ENCODE peak calls at places on chromosomes 3 and 15, in seven cellular contexts. B is MM.1S, K is endothelial cell of umbilical vein, Y is K562, E is PC-3, U is H1, H is hepatocyte. R is an unnamed sample.

GRCh38 chr3:148648685-148649352 is 48.9 kb upstream of the AGTR1 start:
- DNase-seq in U (no peak), E (no peak), Y (no peak), K (no peak), H (no peak), B (no peak), R (no peak)

GRCh38 chr3:165522371-165522770 is 314.9 kb downstream of the BCHE start:
- DNase-seq in Y (no peak), K (no peak), B (no peak), U (no peak), H (no peak), E (no peak), R (no peak)

GRCh38 chr15:41583795-41584194 is 24.8 kb downstream of the TYRO3 start:
- DNase-seq in E (no peak), U (no peak), H (no peak), K (no peak), B (peak; percentile 86), Y (no peak), R (no peak)

GRCh38 chr3:139677341-139678155 is at the start of gene NMNAT3:
- DNase-seq in K (peak; percentile 62), H (peak; percentile 95), E (peak; percentile 68), B (peak; percentile 97), U (peak; percentile 91), Y (peak; percentile 98), R (no peak)

GRCh38 chr15:25134546-25134945 is 179.8 kb downstream of the SNRPN start:
- DNase-seq in H (peak; percentile 20), E (no peak), B (no peak), U (no peak), K (peak; percentile 5), Y (no peak), R (no peak)

GRCh38 chr15:35182841-35183479 is 97.9 kb upstream of the NANOGP8 start:
- DNase-seq in Y (no peak), B (peak; percentile 63), H (no peak), U (peak; percentile 75), E (no peak), K (no peak), R (no peak)

GRCh38 chr3:159252772-159253384 is 451.0 kb downstream of the MFSD1 start:
- DNase-seq in Y (peak; percentile 46), K (peak; percentile 80), U (no peak), H (peak; percentile 41), E (peak; percentile 79), B (peak; percentile 80), R (peak; percentile 35)

GRCh38 chr3:106215047-106215446 is 346.2 kb upstream of the CBLB start:
- DNase-seq in B (no peak), U (no peak), E (no peak), H (no peak), Y (no peak), K (no peak), R (peak; percentile 9)

GRCh38 chr3:126194713-126195305 is 14.4 kb upstream of the ALDH1L1 start:
- DNase-seq in Y (no peak), H (no peak), E (peak; percentile 16), B (no peak), U (no peak), K (no peak), R (no peak)

GRCh38 chr3:174540081-174540480 is 319.1 kb upstream of the NAALADL2 start:
- DNase-seq in H (no peak), B (peak; percentile 76), U (no peak), Y (no peak), E (no peak), K (no peak), R (no peak)

GRCh38 chr3:65436580-65436979 is 602.1 kb downstream of the MAGI1 start:
- DNase-seq in E (peak; percentile 11), K (peak; percentile 26), B (peak; percentile 10), H (peak; percentile 15), Y (no peak), U (no peak), R (no peak)

GRCh38 chr3:197302696-197303341 is 4.4 kb upstream of the DLG1 start:
- DNase-seq in E (peak; percentile 39), B (no peak), H (peak; percentile 13), U (no peak), K (no peak), Y (no peak), R (no peak)

GRCh38 chr15:90595760-90596155 is 66.0 kb downstream of the CRTC3 start:
- DNase-seq in U (no peak), H (no peak), B (no peak), E (no peak), Y (no peak), K (no peak), R (no peak)

GRCh38 chr3:126551066-126551838 is 7.5 kb downstream of the C3orf22 start:
- DNase-seq in K (no peak), Y (no peak), E (no peak), U (no peak), H (no peak), B (no peak), R (peak; percentile 1)

GRCh38 chr3:5021571-5022092 is 42.4 kb downstream of the BHLHE40 start:
- DNase-seq in E (peak; percentile 96), K (peak; percentile 62), Y (no peak), U (no peak), H (no peak), B (no peak), R (no peak)

DNA sequence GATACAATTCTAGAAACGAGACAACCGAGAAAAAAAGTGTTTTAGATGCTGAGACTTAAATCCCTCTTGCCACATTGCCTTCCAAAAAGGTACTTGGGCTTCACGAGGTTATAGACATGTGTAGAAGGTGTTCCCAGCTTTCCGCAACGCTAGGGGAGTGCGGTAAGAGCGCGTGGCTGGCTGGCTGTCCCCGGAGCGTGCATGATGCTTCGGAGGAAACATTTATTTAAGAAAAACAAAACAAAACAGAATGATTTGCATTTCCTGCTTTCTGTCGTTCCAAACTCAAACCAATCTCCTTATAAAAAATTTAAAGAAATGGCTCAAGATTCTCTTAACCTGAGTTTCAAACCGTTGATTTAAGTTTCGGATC is 841 bp downstream of the SLC6A20 start:
- DNase-seq in H (no peak), K (peak; percentile 12), U (peak; percentile 41), E (no peak), Y (no peak), B (no peak), R (no peak)
- TF ChIP-seq EZH2 in H (peak; percentile 63), K (no peak), U (no peak), E (no peak), Y (no peak), B (no peak), R (no peak)

GRCh38 chr15:77624868-77625267 is 7.8 kb downstream of the LINGO1 start:
- DNase-seq in H (no peak), Y (peak; percentile 51), B (no peak), E (no peak), K (no peak), U (no peak), R (no peak)

GRCh38 chr15:77622212-77622941 is 10.3 kb downstream of the LINGO1 start:
- DNase-seq in Y (peak; percentile 67), U (no peak), H (peak; percentile 41), E (no peak), K (no peak), B (no peak), R (no peak)

GRCh38 chr15:77621847-77622211 is 10.9 kb downstream of the LINGO1 start:
- DNase-seq in K (no peak), U (no peak), H (no peak), B (no peak), E (no peak), Y (no peak), R (no peak)

GRCh38 chr15:77623878-77624524 is 8.7 kb downstream of the LINGO1 start:
- DNase-seq in H (no peak), B (no peak), Y (no peak), K (no peak), E (no peak), U (no peak), R (no peak)

DNA sequence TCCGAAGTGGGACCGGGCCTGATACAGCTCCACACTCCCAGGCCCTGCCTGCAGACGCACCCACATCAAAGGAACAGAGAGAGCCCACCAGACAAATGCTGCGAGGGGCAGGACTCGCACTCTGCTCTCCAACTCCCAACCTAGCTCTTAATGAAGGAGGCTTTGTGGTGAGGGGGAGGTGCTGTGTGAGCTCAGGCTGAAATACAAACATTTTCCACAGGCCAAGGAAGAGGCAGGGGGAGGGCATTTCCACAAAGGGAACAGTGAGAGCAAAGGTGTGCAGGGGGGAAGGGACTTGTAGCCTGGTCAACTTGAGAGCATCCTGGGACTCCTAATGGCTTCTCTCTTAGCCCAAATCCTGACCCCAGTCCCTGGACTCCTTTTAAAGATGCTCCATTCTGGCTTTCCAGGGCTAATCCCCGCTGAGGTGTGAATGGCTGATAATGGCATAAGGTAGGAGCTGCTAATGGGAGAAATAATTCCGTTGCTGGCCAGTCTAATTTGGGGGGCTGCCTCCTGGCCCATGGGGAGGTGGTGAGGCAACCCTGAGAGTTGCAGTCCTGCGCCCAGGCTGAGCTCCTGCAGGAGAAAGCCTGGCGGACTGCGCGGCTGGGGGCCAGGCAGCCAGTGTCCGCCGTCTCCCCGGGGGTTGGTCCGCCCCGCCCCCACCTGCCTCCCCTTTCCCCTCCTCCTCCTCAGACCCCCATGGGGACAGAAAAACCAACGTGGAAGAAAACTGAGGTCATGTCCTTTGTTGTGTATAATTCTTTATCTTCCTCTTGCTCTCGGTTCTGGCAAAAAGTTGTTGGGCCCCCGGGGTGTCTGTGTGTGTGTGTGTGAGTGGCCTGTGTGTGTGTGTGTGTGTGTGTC is 9.5 kb downstream of the LINGO1 start:
- DNase-seq in U (no peak), H (peak; percentile 49), K (no peak), E (no peak), Y (peak; percentile 41), B (no peak), R (no peak)
- H2AFZ ChIP-seq in U (no peak overlapping the region), H (no peak overlapping the region), K (no peak overlapping the region), E (no peak overlapping the region), Y (peak overlapping the region; percentile 89), B (no peak overlapping the region), R (no peak overlapping the region)

GRCh38 chr3:52322466-52322865 is 6.3 kb downstream of the DNAH1 start:
- DNase-seq in H (no peak), E (no peak), Y (peak; percentile 48), B (no peak), U (no peak), K (no peak), R (no peak)

GRCh38 chr3:52325686-52326085 is 9.6 kb downstream of the DNAH1 start:
- DNase-seq in B (no peak), E (no peak), Y (no peak), K (no peak), U (no peak), H (no peak), R (no peak)

GRCh38 chr3:52321481-52321880 is 5.4 kb downstream of the DNAH1 start:
- DNase-seq in H (no peak), U (no peak), E (no peak), K (no peak), B (no peak), Y (no peak), R (no peak)

GRCh38 chr3:52324676-52325075 is 8.6 kb downstream of the DNAH1 start:
- DNase-seq in K (no peak), U (no peak), E (no peak), H (no peak), B (no peak), Y (no peak), R (no peak)

GRCh38 chr3:52323526-52324295 is 7.6 kb downstream of the DNAH1 start:
- DNase-seq in E (no peak), B (no peak), K (no peak), Y (no peak), U (no peak), H (no peak), R (no peak)
- H3K79me2 ChIP-seq in E (no peaks in the 10 kb centered on the region), B (no peaks in the 10 kb centered on the region), K (no peaks in the 10 kb centered on the region), Y (no peaks in the 10 kb centered on the region), U (no peaks in the 10 kb centered on the region), H (no peaks in the 10 kb centered on the region), R (no peaks in the 10 kb centered on the region)

DNA sequence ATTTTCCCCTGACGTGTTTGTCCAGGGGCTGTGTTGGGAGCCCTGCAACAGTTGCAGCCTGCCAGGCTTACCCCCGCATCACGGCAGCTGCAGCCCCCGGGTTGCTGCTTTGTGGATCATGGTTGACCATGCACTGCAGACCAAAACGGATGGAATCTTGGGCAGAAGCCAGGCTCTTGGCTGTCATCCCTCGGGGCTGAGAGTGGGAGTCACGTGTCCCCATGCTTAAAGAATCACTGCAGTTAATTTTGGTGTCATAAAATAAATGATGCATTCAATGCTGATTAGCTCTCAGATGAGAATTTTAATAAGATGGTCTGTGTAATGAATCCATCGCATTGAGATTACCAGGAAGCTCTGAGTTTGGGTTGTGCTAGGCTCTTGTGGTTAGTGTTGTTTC is 115.7 kb downstream of the CHDH start:
- DNase-seq in K (no peak), U (no peak), E (no peak), Y (no peak), B (no peak), H (no peak), R (no peak)
- TF ChIP-seq EZH2 in K (no peak), U (no peak), E (no peak), Y (no peak), B (no peak), H (no peak), R (no peak)

R was measured in DND-41.